ENCODE peak calls at places on chromosomes 1 and 21, in nine cellular contexts. G is GM10248, J is kidney epithelial cell, Y is lower lobe of right lung, P is mesothelial cell of epicardium, X is B cell, H is nephron progenitor cell, E is cardiac muscle cell, L is Peyer's patch. S is an unnamed sample.

GRCh38 chr1:228404107-228404720 is 2.4 kb downstream of the TRIM11 start:
- DNase-seq in J (no peak), H (no peak), Y (no peak), L (no peak), P (no peak), G (no peak), E (no peak), X (peak), S (no peak)

GRCh38 chr1:112509005-112509659 is 367 bp downstream of the WNT2B start:
- DNase-seq in G (no peak), J (no peak), L (no peak), E (no peak), X (no peak), P (no peak), H (peak), Y (peak), S (no peak)

GRCh38 chr1:80202118-80202517 is 1195.6 kb upstream of the ADGRL4 start:
- DNase-seq in Y (no peak), L (no peak), G (no peak), J (no peak), X (no peak), E (no peak), P (no peak), H (no peak), S (no peak)

GRCh38 chr1:221939598-221939997 is 197.7 kb upstream of the DUSP10 start:
- DNase-seq in L (peak), E (no peak), P (no peak), J (no peak), H (no peak), Y (no peak), G (no peak), X (peak), S (no peak)

GRCh38 chr1:205709059-205709398 is 28.7 kb upstream of the SLC45A3 start:
- DNase-seq in G (no peak), H (no peak), X (no peak), L (no peak), E (peak), J (peak), P (no peak), Y (no peak), S (no peak)

GRCh38 chr1:41152622-41153044 is 89.5 kb downstream of the SCMH1 start:
- DNase-seq in Y (no peak), E (peak), X (no peak), P (no peak), L (no peak), H (no peak), G (no peak), J (peak), S (peak)

GRCh38 chr1:8239306-8240023 is 78.4 kb upstream of the SLC45A1 start:
- DNase-seq in X (no peak), L (no peak), Y (peak), G (no peak), P (no peak), E (peak), J (no peak), H (peak), S (no peak)

GRCh38 chr1:154736840-154737239 is 128.9 kb upstream of the ADAR start:
- DNase-seq in H (no peak), X (no peak), Y (no peak), J (no peak), G (no peak), E (peak), P (no peak), L (no peak), S (peak)

GRCh38 chr1:24688621-24689195 is 45.6 kb downstream of the SRRM1 start:
- DNase-seq in L (peak), H (peak), E (peak), G (peak), Y (peak), J (no peak), X (peak), P (peak), S (peak)

GRCh38 chr21:28393279-28393678 is 599.4 kb downstream of the LTN1 start:
- DNase-seq in G (no peak), L (no peak), J (peak), X (no peak), E (no peak), H (no peak), P (no peak), Y (peak), S (peak)

GRCh38 chr1:114466334-114467014 is 44.5 kb downstream of the TRIM33 start:
- DNase-seq in E (no peak), Y (no peak), X (no peak), L (no peak), H (no peak), J (no peak), P (no peak), G (no peak), S (no peak)

GRCh38 chr1:193036337-193037047 is 22.7 kb downstream of the UCHL5 start:
- DNase-seq in L (no peak), H (no peak), Y (no peak), X (no peak), P (no peak), J (no peak), E (no peak), G (no peak), S (no peak)

GRCh38 chr1:227864882-227865281 is 49.4 kb downstream of the PRSS38 start:
- DNase-seq in P (no peak), X (no peak), H (no peak), Y (no peak), G (no peak), J (no peak), L (no peak), E (no peak), S (no peak)

GRCh38 chr1:113742515-113742914 is 16.8 kb downstream of the PHTF1 start:
- DNase-seq in Y (no peak), G (no peak), L (no peak), E (no peak), X (no peak), J (no peak), P (no peak), H (no peak), S (no peak)

GRCh38 chr1:34320081-34320480 is 143.4 kb downstream of the C1orf94 start:
- DNase-seq in L (no peak), E (no peak), X (no peak), P (no peak), H (no peak), J (no peak), Y (no peak), G (no peak), S (peak)

GRCh38 chr1:185864889-185865288 is 130.7 kb downstream of the HMCN1 start:
- DNase-seq in Y (no peak), X (no peak), L (no peak), G (no peak), H (no peak), P (no peak), J (peak), E (peak), S (peak)

GRCh38 chr1:200029624-200030074 is 2.1 kb downstream of the NR5A2 start:
- DNase-seq in X (no peak), L (no peak), J (no peak), E (no peak), Y (no peak), G (no peak), P (no peak), H (no peak), S (no peak)

GRCh38 chr1:30753660-30754123 is 3.9 kb downstream of the LAPTM5 start:
- DNase-seq in J (no peak), Y (no peak), G (no peak), H (no peak), L (peak), P (no peak), X (peak), E (no peak), S (no peak)

GRCh38 chr1:154776339-154776605 is 93.8 kb downstream of the KCNN3 start:
- DNase-seq in G (no peak), X (no peak), E (no peak), H (no peak), J (no peak), L (no peak), Y (no peak), P (no peak), S (no peak)

DNA sequence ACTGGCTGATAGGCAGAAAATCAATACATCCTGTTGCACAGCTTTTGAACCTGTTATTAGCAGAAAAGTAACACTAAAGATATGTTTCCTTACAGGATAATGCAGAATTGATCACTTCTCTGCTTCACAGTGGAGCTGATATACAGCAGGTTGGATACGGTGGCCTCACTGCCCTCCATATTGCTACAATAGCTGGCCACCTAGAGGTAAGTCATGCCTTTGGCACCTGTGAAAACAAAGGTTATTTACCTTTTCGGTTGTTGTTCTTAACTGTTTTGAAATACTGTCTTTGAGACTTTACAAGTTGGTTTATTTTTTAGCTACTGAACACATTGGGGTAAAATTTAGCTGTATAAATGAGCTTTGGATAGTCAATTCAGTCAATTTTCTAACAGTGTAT is 36.3 kb downstream of the TNNI3K start:
- DNase-seq in Y (no peak), X (no peak), J (no peak), H (no peak), L (no peak), G (no peak), E (no peak), P (no peak), S (no peak)
- TF ChIP-seq CTCF in Y (no peak), X (no peak), J (no peak), H (peak), L (no peak), G (no peak), E (no peak), P (no peak), S (no peak)

DNA sequence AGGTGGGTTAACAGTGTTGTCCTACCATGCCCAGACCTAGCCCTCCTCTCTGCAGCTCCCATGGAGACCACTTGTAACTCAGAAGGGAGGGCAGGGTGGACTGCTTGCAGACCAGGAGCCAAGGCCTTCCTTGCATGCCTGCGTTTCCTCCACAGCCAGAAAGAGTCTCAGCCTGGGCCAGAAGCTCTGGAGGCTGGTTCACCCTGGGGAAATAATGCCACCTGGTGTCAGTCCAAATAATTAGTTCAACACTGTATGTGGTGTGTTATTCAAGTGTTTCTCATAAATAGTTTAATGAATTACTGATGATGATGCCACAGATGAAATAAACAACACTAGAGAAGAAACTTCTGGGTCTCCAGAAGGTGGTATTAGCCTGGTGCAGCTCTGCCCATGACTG is 16.9 kb upstream of the VANGL1 start:
- DNase-seq in H (no peak), Y (no peak), E (peak), J (no peak), X (no peak), G (no peak), L (no peak), P (no peak), S (no peak)
- TF ChIP-seq CTCF in H (no peak), Y (no peak), E (no peak), J (no peak), X (no peak), G (no peak), L (no peak), P (no peak), S (no peak)

GRCh38 chr1:248837794-248838356 is at the start of gene ZNF672:
- DNase-seq in G (peak), E (peak), L (peak), Y (peak), X (peak), H (peak), J (peak), P (peak), S (peak)

GRCh38 chr1:248837045-248837793 is 805 bp upstream of the ZNF672 start:
- DNase-seq in X (peak), J (no peak), Y (no peak), L (no peak), H (no peak), P (no peak), E (no peak), G (no peak), S (no peak)

GRCh38 chr1:248831842-248832241 is 6.1 kb upstream of the SH3BP5L start:
- DNase-seq in P (no peak), J (no peak), H (no peak), G (no peak), E (no peak), X (no peak), L (no peak), Y (no peak), S (no peak)

GRCh38 chr1:248838357-248839167 is 538 bp downstream of the ZNF672 start:
- DNase-seq in J (no peak), L (peak), Y (peak), X (peak), P (peak), E (peak), G (peak), H (peak), S (peak)

DNA sequence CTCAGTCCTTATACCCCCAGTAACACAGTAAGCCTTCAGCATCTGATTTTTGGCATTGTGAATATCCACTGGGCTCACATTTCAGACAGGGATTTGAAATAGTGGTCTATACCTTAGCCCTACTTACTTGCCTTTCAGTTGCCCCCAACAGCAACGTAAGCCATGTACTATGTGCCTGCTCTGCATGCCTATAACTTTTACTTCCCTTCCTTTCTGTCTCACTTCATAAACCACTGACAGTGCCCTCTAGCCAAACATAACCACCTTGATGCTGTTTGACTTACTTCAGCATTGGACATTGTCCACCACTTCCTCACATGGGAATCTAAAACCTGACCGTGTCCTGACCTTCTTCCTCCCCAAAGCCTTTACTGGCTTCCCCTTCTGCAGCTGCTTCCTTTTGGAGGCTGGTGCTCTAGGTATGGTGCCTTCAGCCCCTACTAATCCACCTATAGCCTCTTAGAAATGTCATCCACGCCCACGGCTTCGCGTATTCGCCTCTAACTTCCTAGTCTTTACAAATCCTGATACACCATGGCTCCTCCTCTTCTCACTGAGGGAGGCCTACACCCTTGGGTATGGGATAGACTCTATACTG is 3.6 kb upstream of the ZNF672 start:
- DNase-seq in X (peak), P (no peak), G (no peak), E (no peak), L (no peak), J (no peak), H (no peak), Y (no peak), S (no peak)
- TF ChIP-seq CTCF in X (no peak), P (no peak), G (no peak), E (no peak), L (no peak), J (no peak), H (no peak), Y (no peak), S (no peak)

DNA sequence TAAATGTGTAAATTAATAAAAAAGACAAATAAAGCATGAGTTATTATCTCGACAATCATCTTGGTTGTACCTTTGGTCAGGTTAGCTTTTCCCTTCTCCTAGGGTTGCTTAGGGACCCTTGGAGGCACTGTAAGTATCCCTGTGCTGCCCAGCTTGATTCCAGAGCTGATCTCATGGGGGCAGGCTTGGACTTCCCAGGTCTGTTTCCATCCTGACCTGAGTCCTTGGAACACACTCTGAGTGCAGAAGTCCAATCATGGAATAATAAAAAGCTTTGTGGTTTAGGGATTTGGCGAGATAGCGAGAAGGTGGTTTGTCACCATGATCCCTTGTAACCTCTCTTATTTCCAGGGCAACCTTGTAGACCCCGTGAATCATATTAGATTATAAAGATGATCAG is 18.7 kb upstream of the PAPPA2 start:
- DNase-seq in H (no peak), E (no peak), Y (no peak), G (no peak), J (no peak), P (no peak), L (no peak), X (no peak), S (peak)
- TF ChIP-seq CTCF in H (no peak), E (no peak), Y (no peak), G (no peak), J (no peak), P (no peak), L (no peak), X (no peak), S (no peak)

S was measured in MCF 10A.